ENCODE peak calls at places on chromosomes 4 and X, in nine cellular contexts. N is cardiac muscle cell, Q is GM13976, S is fibroblast of lung, D is mucosa of descending colon, V is astrocyte of the spinal cord, A is lung, U is tibial artery, R is endodermal cell. I is an unnamed sample.

GRCh38 chrX:150887906-150888465 is 10.5 kb downstream of the CD99L2 start:
- DNase-seq in V (peak; percentile 64), S (peak; percentile 12), U (no peak), R (no peak), Q (no peak), A (no peak), D (no peak), N (no peak), I (peak; percentile 11)

GRCh38 chr4:793109-793861 is 32.6 kb downstream of the CPLX1 start:
- DNase-seq in R (no peak), A (no peak), V (no peak), N (no peak), Q (no peak), D (no peak), S (no peak), U (no peak), I (no peak)

GRCh38 chr4:8904041-8904501 is 32.4 kb upstream of the HMX1 start:
- DNase-seq in A (no peak), R (no peak), U (peak; percentile 40), S (no peak), V (no peak), N (no peak), Q (no peak), D (peak; percentile 15), I (no peak)

GRCh38 chrX:140343226-140343873 is 161.5 kb downstream of the SOX3 start:
- DNase-seq in Q (no peak), A (no peak), V (peak; percentile 6), U (no peak), D (no peak), S (no peak), R (no peak), N (no peak), I (no peak)

GRCh38 chr4:86160423-86160822 is 199.4 kb downstream of the MAPK10 start:
- DNase-seq in N (no peak), V (peak; percentile 23), D (no peak), A (no peak), R (no peak), S (no peak), U (no peak), Q (no peak), I (no peak)

GRCh38 chr4:8355306-8355705 is 85.2 kb downstream of the ACOX3 start:
- DNase-seq in A (no peak), S (no peak), D (no peak), Q (no peak), R (no peak), V (no peak), U (no peak), N (no peak), I (peak; percentile 55)

GRCh38 chrX:103400931-103401330 is 24.6 kb downstream of the BEX3 start:
- DNase-seq in Q (no peak), U (no peak), V (no peak), D (no peak), N (no peak), A (no peak), R (no peak), S (no peak), I (no peak)

GRCh38 chr4:145498430-145498829 is 16.8 kb downstream of the SMAD1 start:
- DNase-seq in A (no peak), D (no peak), V (no peak), U (no peak), S (no peak), Q (no peak), N (no peak), R (no peak), I (no peak)

GRCh38 chr4:108991929-108992328 is 229.1 kb upstream of the ETNPPL start:
- DNase-seq in Q (no peak), R (no peak), V (peak; percentile 75), D (no peak), S (peak; percentile 72), A (no peak), N (peak; percentile 86), U (no peak), I (peak; percentile 78)

GRCh38 chr4:146032234-146032860 is 93.7 kb upstream of the ZNF827 start:
- DNase-seq in V (no peak), S (no peak), A (no peak), D (no peak), Q (no peak), R (peak; percentile 63), U (no peak), N (no peak), I (no peak)

GRCh38 chr4:102139932-102140331 is 205.3 kb downstream of the SLC39A8 start:
- DNase-seq in S (no peak), R (no peak), U (no peak), Q (no peak), D (no peak), A (no peak), N (no peak), V (peak; percentile 7), I (no peak)

GRCh38 chr4:57191523-57192034 is 81.4 kb upstream of the IGFBP7 start:
- DNase-seq in U (no peak), N (peak; percentile 29), V (peak; percentile 29), Q (no peak), A (no peak), S (peak; percentile 3), R (peak; percentile 80), D (no peak), I (no peak)

GRCh38 chrX:72029473-72030411 is 102.0 kb downstream of the RTL5 start:
- DNase-seq in A (peak; percentile 28), D (no peak), S (peak; percentile 93), Q (no peak), R (peak; percentile 49), N (peak; percentile 61), U (no peak), V (peak; percentile 86), I (peak; percentile 75)

GRCh38 chrX:93538575-93538974 is 134.8 kb downstream of the NAP1L3 start:
- DNase-seq in A (no peak), Q (no peak), S (no peak), U (no peak), R (no peak), V (no peak), D (no peak), N (peak; percentile 0), I (no peak)

GRCh38 chrX:40470830-40471429 is 109.8 kb upstream of the ATP6AP2 start:
- DNase-seq in U (no peak), D (no peak), V (no peak), N (no peak), S (no peak), Q (no peak), R (peak; percentile 71), A (no peak), I (no peak)

GRCh38 chr4:56786955-56787354 is 34.5 kb downstream of the SPINK2 start:
- DNase-seq in Q (no peak), V (peak; percentile 79), S (peak; percentile 90), N (peak; percentile 86), D (peak; percentile 73), A (peak; percentile 38), U (no peak), R (peak; percentile 66), I (peak; percentile 98)

GRCh38 chr4:54961357-54961975 is 163.9 kb downstream of the KDR start:
- DNase-seq in D (no peak), N (peak; percentile 57), V (peak; percentile 55), U (no peak), S (peak; percentile 56), R (no peak), Q (peak; percentile 15), A (no peak), I (peak; percentile 36)

GRCh38 chr4:55947254-55947882 is 1.4 kb upstream of the CEP135 start:
- DNase-seq in N (peak; percentile 8), A (no peak), R (no peak), V (no peak), Q (peak; percentile 43), U (no peak), S (peak; percentile 43), D (no peak), I (peak; percentile 80)

GRCh38 chr4:145507636-145508035 is 26.0 kb downstream of the SMAD1 start:
- DNase-seq in A (no peak), N (peak; percentile 60), R (no peak), Q (no peak), U (no peak), S (peak; percentile 39), D (no peak), V (peak; percentile 30), I (peak; percentile 81)

GRCh38 chr4:105632599-105632998 is 75.9 kb downstream of the INTS12 start:
- DNase-seq in R (peak; percentile 51), V (no peak), A (no peak), S (no peak), U (no peak), D (no peak), N (no peak), Q (no peak), I (no peak)
- TF ChIP-seq CTCF in R (peak; percentile 20), V (no peak), A (no peak), S (no peak), U (no peak), D (no peak), N (no peak), Q (no peak), I (no peak)

DNA sequence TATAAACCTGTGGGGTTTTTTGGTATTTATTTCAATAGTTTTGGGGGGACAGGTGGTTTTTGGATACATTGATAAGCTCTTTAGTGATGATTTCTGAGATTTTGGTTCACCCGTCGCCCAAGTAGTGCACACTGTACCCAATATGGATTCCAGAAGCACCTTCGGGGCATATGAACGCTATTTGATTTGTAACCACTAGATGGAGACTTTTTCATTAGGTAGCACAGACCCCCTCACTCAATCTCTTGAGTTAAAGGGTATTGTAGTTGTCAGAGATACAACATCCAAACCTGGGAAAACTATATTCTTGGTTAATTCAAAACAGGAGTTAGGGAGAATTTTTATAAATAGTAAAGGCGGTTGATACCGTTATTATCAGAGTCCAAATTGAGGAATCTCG is 79.8 kb downstream of the SPANXN3 start:
- DNase-seq in Q (no peak), V (peak; percentile 11), U (no peak), R (no peak), D (no peak), N (peak; percentile 55), S (no peak), A (no peak), I (peak; percentile 1)
- TF ChIP-seq CTCF in Q (peak; percentile 9), V (peak; percentile 30), U (no peak), R (peak; percentile 76), D (no peak), N (peak; percentile 47), S (no peak), A (no peak), I (peak; percentile 29)

DNA sequence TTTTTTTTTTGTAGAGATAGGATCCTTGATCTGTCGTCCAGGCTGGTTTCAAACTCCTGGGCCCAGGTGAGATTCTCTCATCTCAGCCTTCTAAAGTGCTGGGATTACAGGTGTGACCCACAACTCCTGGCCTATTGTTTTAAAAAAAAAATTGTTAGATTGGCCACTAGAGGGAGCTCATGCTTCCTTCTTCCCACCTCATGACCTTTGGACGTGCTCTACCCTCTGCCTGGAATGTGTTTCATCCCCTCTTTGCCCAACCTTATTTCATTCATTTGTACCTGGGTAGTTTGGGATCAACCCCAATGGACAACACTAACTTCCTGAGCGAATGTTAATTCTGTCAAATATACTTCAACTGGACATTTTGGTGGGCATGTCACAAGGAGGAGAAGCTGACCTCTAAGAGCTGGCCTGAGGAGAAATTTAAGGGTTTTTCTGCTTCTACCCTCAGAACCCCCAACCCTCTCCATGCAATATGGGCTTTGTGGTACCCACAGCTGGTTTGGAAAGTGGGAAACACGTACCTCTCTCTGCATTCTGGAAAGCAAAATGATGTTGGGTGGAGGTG is 6.4 kb downstream of the PPEF2 start:
- DNase-seq in Q (peak; percentile 58), N (peak; percentile 45), U (no peak), D (no peak), A (no peak), V (peak; percentile 8), R (peak; percentile 60), S (peak; percentile 34), I (peak; percentile 30)
- TF ChIP-seq CTCF in Q (peak; percentile 32), N (peak; percentile 61), U (peak; percentile 31), D (no peak), A (peak; percentile 18), V (peak; percentile 59), R (peak; percentile 83), S (peak; percentile 60), I (peak; percentile 68)

GRCh38 chr4:169619958-169620845 is at the start of gene CLCN3:
- DNase-seq in D (peak; percentile 99), N (peak; percentile 98), Q (peak; percentile 95), S (peak; percentile 95), R (peak; percentile 99), V (peak; percentile 98), U (peak; percentile 99), A (peak; percentile 99), I (peak; percentile 96)
- TF ChIP-seq CTCF in D (peak; percentile 32), N (no peak), Q (no peak), S (no peak), R (no peak), V (peak; percentile 4), U (peak; percentile 22), A (peak; percentile 5), I (no peak)

I was measured in fibroblast of villous mesenchyme.